ENCODE peak calls at places on chromosomes 6 and 20, in six cellular contexts. Y is naive thymus-derived CD4-positive, alpha-beta T cell; F is AG10803; Q is astrocyte of the spinal cord; A is A549; W is mesendoderm. H is an unnamed sample.

GRCh38 chr6:130143709-130144108 is 79.0 kb downstream of the SAMD3 start:
- DNase-seq in F (peak), W (no peak), Y (no peak), Q (peak), A (no peak), H (no peak)

GRCh38 chr6:25794784-25795183 is 37.1 kb downstream of the SLC17A1 start:
- DNase-seq in F (no peak), A (no peak), Y (no peak), Q (no peak), W (no peak), H (no peak)

GRCh38 chr6:137568067-137568466 is 73.9 kb upstream of the OLIG3 start:
- DNase-seq in F (no peak), Q (no peak), Y (no peak), W (no peak), A (no peak), H (peak)

GRCh38 chr6:31351734-31352496 is 5.1 kb downstream of the HLA-B start:
- DNase-seq in Q (no peak), W (no peak), Y (peak), A (no peak), F (no peak), H (no peak)

GRCh38 chr20:25356294-25356933 is 34.2 kb downstream of the ABHD12 start:
- DNase-seq in W (no peak), Q (no peak), F (no peak), A (no peak), Y (no peak), H (no peak)

GRCh38 chr6:53979468-53980067 is 131.7 kb upstream of the MLIP start:
- DNase-seq in A (peak), Q (peak), F (peak), W (peak), Y (no peak), H (peak)

GRCh38 chr6:139378882-139379341 is 4.5 kb upstream of the CITED2 start:
- DNase-seq in W (peak), Y (no peak), F (no peak), Q (peak), A (peak), H (no peak)

GRCh38 chr6:44701038-44701636 is 313.6 kb downstream of the CDC5L start:
- DNase-seq in W (peak), Q (no peak), Y (no peak), F (no peak), A (no peak), H (peak)

GRCh38 chr6:50198245-50198644 is 148.5 kb upstream of the DEFB112 start:
- DNase-seq in A (no peak), Q (no peak), Y (no peak), W (peak), F (no peak), H (no peak)

GRCh38 chr20:54680872-54681297 is 205.5 kb downstream of the DOK5 start:
- DNase-seq in W (peak), F (peak), Q (peak), A (peak), Y (no peak), H (peak)

GRCh38 chr6:90168693-90169131 is 127.9 kb downstream of the BACH2 start:
- DNase-seq in F (peak), W (no peak), A (no peak), Y (no peak), Q (peak), H (no peak)

GRCh38 chr20:50580016-50580747 is 70.0 kb downstream of the PTPN1 start:
- DNase-seq in Y (no peak), Q (peak), F (peak), A (peak), W (peak), H (no peak)

GRCh38 chr20:3739926-3740599 is 7.6 kb downstream of the HSPA12B start:
- DNase-seq in F (no peak), Q (no peak), W (no peak), A (no peak), Y (no peak), H (no peak)

GRCh38 chr6:137161975-137162374 is 11.5 kb downstream of the IL22RA2 start:
- DNase-seq in Y (no peak), Q (no peak), F (no peak), W (no peak), A (no peak), H (no peak)

GRCh38 chr6:99613398-99613704 is 6.7 kb downstream of the PRDM13 start:
- DNase-seq in F (peak), A (peak), W (peak), Q (no peak), Y (no peak), H (no peak)

GRCh38 chr6:157273756-157274088 is 49.6 kb downstream of the TMEM242 start:
- DNase-seq in Y (peak), W (peak), A (peak), F (no peak), Q (peak), H (peak)

GRCh38 chr20:38418509-38419204 is 16.5 kb downstream of the SNHG17 start:
- DNase-seq in Y (no peak), A (no peak), Q (peak), F (peak), W (no peak), H (no peak)

GRCh38 chr6:31877651-31878161 is 1.1 kb downstream of the SLC44A4 start:
- DNase-seq in A (no peak), Y (no peak), W (no peak), F (no peak), Q (no peak), H (no peak)

GRCh38 chr6:170130201-170130621 is 160.7 kb downstream of the DLL1 start:
- DNase-seq in Q (no peak), Y (no peak), F (no peak), A (no peak), W (no peak), H (no peak)

GRCh38 chr6:145276746-145277145 is 458.6 kb downstream of the EPM2A start:
- DNase-seq in W (no peak), A (no peak), Y (no peak), Q (no peak), F (peak), H (no peak)

GRCh38 chr6:44489912-44490604 is 102.6 kb downstream of the CDC5L start:
- DNase-seq in Y (no peak), F (peak), W (no peak), A (peak), Q (peak), H (no peak)

GRCh38 chr6:1552296-1552761 is 57.4 kb upstream of the FOXC1 start:
- DNase-seq in W (peak), Q (peak), Y (no peak), F (peak), A (peak), H (peak)

GRCh38 chr6:168128631-168129291 is 49.7 kb upstream of the FRMD1 start:
- DNase-seq in F (no peak), Y (no peak), W (no peak), Q (no peak), A (no peak), H (no peak)

GRCh38 chr6:61586934-61587537 is 699.0 kb downstream of the KHDRBS2 start:
- DNase-seq in F (no peak), Y (no peak), W (peak), A (no peak), Q (no peak), H (no peak)

GRCh38 chr6:142883011-142883410 is 62.0 kb downstream of the HIVEP2 start:
- DNase-seq in Y (no peak), Q (peak), W (peak), A (no peak), F (peak), H (no peak)

GRCh38 chr6:127146935-127147334 is 28.5 kb downstream of the RSPO3 start:
- DNase-seq in W (peak), A (peak), Y (no peak), F (peak), Q (peak), H (no peak)

GRCh38 chr6:107489636-107490567 is at the start of gene SOBP:
- DNase-seq in W (peak), A (peak), Y (peak), F (no peak), Q (peak), H (peak)

GRCh38 chr6:56199956-56200355 is 47.4 kb downstream of the COL21A1 start:
- DNase-seq in Q (peak), W (no peak), Y (no peak), A (no peak), F (no peak), H (no peak)

GRCh38 chr20:34581341-34582189 is 23.0 kb downstream of the MAP1LC3A start:
- DNase-seq in W (peak), Y (no peak), F (peak), A (no peak), Q (peak), H (no peak)

GRCh38 chr6:96450082-96450759 is 71.4 kb upstream of the UFL1 start:
- DNase-seq in Q (no peak), A (no peak), F (no peak), Y (no peak), W (no peak), H (no peak)

GRCh38 chr6:128388380-128388779 is 132.0 kb downstream of the PTPRK start:
- DNase-seq in Y (no peak), A (no peak), F (no peak), Q (no peak), W (no peak), H (no peak)

GRCh38 chr20:62554214-62554897 is 78.6 kb upstream of the GATA5 start:
- DNase-seq in A (no peak), W (no peak), Q (no peak), Y (no peak), F (no peak), H (no peak)

GRCh38 chr6:65191412-65191811 is 515.6 kb downstream of the EYS start:
- DNase-seq in Q (no peak), Y (no peak), W (peak), F (no peak), A (no peak), H (no peak)

GRCh38 chr20:57709823-57710799 is at the start of gene PMEPA1:
- DNase-seq in W (peak), F (peak), Y (peak), A (peak), Q (peak), H (peak)

GRCh38 chr6:26243132-26243531 is 121.9 kb upstream of the BTN3A2 start:
- DNase-seq in A (no peak), Q (no peak), W (peak), F (no peak), Y (no peak), H (no peak)

GRCh38 chr20:43761396-43762340 is 34.9 kb upstream of the GTSF1L start:
- DNase-seq in Y (no peak), A (no peak), Q (peak), F (peak), W (no peak), H (no peak)

DNA sequence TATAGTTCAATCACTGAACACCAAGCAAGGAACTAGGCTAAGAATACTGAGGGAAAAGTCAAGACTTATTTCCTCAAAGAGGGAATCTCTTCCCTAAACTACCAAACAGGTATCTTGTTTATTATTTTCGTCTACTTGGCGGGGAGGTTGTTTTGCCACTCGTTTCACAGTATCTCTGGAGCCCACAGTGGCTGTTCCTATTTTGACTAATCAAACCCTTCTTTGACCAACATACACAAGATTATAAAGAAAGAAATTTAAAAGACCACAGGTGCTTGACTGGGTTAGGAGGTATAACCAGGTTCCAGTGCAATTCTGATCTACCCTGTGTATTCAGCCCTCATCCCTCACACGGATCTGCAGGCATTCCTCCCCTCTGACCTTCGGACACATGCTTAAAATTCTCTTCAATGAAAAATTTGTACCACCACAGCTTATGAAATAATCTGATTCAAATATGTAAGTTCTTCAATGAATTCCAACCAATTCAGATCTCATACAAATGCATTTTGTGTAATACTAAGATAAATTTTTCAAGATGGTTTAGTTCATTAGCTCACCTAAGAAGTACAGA is 5.9 kb downstream of the MAN1A1 start:
- DNase-seq in Y (no peak), A (no peak), Q (no peak), W (no peak), F (no peak), H (no peak)
- H3K4me3 ChIP-seq in Y (no peak), A (no peak), Q (no peak), W (no peak), F (no peak), H (no peak)

DNA sequence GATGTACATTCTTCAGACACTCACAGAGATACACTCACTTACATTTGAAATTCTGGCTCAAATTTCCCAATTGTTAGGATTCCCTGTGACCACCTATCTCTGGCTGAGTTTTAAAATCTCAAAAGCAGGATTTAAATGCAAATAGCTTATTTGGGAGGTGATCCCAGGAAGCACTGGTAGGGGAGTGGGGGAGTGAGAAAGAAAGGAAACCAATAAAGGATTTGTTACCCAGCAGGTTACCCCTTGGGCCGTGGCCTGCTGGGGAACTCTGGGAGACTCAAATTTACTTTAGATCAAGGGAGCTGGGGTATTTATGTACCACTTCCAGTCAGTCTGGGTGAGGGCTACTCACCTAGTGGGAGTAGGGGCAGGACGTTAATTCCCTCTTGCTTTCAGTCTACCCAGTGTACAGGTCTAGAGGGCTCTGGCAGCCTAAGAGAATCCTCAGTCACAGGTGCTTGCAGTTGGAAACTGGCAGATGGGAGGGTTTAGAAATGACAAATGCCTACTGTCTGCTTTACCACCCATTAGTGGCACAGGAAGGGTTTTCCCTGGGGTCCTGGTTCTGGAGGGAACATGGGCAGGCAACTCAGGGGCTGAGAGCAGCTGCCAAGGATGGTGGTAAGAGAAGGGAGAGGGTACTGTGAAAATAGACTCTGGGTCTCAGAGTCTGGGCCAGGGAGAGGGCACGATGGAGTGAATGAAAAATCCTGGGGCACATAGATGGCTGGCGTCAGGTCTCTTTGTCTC is 103.7 kb downstream of the TCP11 start:
- DNase-seq in F (no peak), W (no peak), A (no peak), Y (no peak), Q (no peak), H (no peak)
- H3K4me3 ChIP-seq in F (no peak), W (no peak), A (no peak), Y (no peak), Q (no peak), H (no peak)

GRCh38 chr6:154276810-154277577 is 79.6 kb downstream of the IPCEF1 start:
- DNase-seq in A (peak), F (peak), Q (peak), Y (no peak), W (peak), H (peak)
- H3K4me3 ChIP-seq in A (peak), F (no peak), Q (no peak), Y (peak), W (no peak), H (no peak)

GRCh38 chr6:116629467-116630063 is 13.3 kb downstream of the RSPH4A start:
- DNase-seq in Q (no peak), Y (no peak), F (no peak), A (no peak), W (no peak), H (no peak)

GRCh38 chr6:116633685-116634084 is 17.4 kb downstream of the RSPH4A start:
- DNase-seq in W (peak), Y (no peak), A (peak), Q (no peak), F (no peak), H (peak)

DNA sequence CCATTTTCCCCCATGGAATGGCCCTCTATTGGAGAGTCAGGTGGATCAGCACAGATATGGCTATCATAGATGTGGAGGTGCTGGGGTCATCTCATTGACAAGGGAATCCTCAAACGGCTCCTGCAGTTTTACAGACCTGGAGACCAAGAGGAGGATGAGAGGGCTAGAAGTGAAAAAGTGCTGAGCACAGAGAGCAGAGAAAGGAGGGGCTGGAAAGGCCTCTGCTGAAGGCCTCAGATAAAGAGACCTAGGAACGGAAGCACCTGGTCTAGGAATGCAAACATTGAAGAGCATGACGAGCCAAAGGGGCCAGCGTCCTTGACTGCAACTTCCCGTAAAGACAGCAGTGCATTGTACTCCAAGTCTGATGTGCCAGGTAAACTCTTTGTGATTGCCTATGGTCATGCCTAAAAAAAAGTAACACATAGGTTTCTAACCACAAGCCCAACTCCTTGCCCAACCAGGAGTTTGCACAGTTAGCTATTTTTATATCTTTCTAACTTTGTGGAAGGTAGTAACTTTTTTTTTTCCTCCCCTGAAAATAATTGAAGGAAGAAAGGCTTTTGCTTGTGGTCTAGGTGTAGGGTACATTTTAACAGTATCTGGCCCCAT is 15.2 kb downstream of the RSPH4A start:
- DNase-seq in Y (no peak), F (no peak), A (no peak), W (peak), Q (no peak), H (no peak)
- H3K4me3 ChIP-seq in Y (no peak), F (no peak), A (no peak), W (no peak), Q (no peak), H (no peak)

DNA sequence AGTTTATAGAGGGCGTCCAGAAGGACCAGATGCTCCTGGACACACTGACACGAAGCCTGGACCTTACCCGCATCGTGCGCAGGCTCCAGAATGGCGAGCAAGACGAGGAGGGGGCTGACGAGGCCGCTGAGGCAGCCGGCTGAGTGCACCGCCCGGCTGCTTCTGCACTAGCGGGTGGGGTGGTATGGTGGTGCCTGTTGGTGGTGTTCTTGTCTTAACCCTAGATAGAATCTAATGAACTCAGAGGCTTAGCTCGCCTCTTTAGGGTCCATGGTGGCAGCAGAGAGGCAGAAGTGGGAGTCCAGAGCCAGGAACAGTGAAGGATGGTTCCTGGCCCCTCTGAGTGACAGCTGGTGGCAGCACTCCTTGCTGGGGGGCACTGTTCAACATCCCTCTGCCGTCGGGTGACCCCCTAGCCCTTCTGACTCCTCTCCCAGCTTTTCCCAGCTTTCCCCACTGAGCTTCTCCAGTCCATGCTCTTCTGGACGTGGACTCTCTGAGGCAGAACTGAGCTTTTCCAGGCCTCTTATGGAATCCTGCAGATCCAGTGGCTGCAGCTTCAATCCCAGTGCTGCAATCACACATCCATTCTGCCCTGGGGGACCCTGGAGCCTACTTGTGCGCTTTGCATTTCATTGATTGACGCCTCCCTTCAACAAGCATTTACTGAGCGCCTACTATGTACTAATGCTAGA is 6.2 kb downstream of the GUCA1A start:
- DNase-seq in Y (no peak), Q (no peak), A (no peak), W (no peak), F (no peak), H (no peak)
- H3K4me3 ChIP-seq in Y (no peak), Q (no peak), A (no peak), W (no peak), F (no peak), H (no peak)

DNA sequence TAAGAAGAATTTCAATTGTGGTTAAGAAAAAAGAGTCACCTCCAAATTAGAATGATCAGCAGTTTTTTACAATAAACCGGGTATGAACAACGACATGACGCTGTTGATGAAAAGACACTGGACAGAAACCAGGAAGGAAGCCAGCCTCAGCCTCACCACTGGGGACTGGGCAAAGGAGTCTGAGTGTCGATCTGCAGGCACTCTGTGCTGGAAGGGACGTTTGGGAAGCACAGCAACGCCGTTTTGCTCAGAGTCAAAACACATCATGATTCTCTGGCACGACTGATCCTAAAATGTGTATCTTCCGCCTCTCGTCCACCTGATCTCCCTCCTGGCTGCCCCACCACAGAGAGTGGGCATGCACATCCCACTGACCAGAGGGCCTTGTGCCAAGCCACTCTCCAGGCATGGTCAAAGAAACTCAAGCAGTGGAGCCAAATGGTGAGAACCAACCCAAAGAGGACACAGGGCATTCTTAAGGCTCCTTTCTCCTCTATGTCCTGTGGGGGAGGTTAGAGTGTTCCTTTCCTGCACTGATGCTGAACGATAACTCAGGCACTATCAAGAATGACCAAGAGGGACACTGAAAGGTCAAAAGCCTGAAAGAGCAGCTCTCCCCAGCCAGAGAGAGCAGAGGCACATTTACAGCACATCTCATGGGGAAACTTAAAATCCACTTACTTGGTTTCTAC is 68.8 kb downstream of the AGPAT4 start:
- DNase-seq in Y (no peak), W (no peak), A (no peak), F (peak), Q (peak), H (no peak)
- H3K4me3 ChIP-seq in Y (no peak), W (no peak), A (no peak), F (no peak), Q (no peak), H (no peak)